ENCODE peak calls at places on chromosomes 4 and X, in seven cellular contexts. J is activated T-cell treated with anti-CD3 and anti-CD28 coated beads for 1 hour, D is HL-60, B is ureter, U is glutamatergic neuron, N is fibroblast of lung, H is NCI-H446. K is an unnamed sample.
A peak's percentile ranks its signal among the peaks of the same experiment; 100 is the strongest.

GRCh38 chr4:86892639-86892965 is 380 bp upstream of the C4orf36 start:
- DNase-seq in J (no peak), D (no peak), U (no peak), N (no peak), H (no peak), B (no peak), K (no peak)

GRCh38 chr4:105192910-105193309 is 46.2 kb downstream of the TET2 start:
- DNase-seq in N (no peak), U (no peak), H (no peak), D (no peak), J (no peak), B (no peak), K (no peak)

GRCh38 chr4:54440394-54441223 is 211.5 kb downstream of the PDGFRA start:
- DNase-seq in N (peak; percentile 20), J (no peak), U (no peak), H (no peak), D (peak; percentile 50), B (no peak), K (peak; percentile 53)

GRCh38 chr4:143558823-143559756 is 45.6 kb downstream of the SMARCA5 start:
- DNase-seq in U (peak; percentile 70), N (peak; percentile 67), J (peak; percentile 61), D (peak; percentile 41), H (peak; percentile 39), B (peak; percentile 73), K (peak; percentile 3)

GRCh38 chr4:95499176-95499760 is 49.5 kb downstream of the UNC5C start:
- DNase-seq in J (no peak), D (no peak), U (no peak), H (no peak), N (no peak), B (no peak), K (no peak)

GRCh38 chr4:53015681-53016080 is 153.6 kb downstream of the RASL11B start:
- DNase-seq in H (peak; percentile 25), U (peak; percentile 60), N (peak; percentile 55), J (no peak), B (no peak), D (no peak), K (peak; percentile 51)

GRCh38 chrX:104750146-104750699 is 184.2 kb downstream of the IL1RAPL2 start:
- DNase-seq in B (no peak), D (no peak), U (no peak), J (no peak), N (peak; percentile 85), H (peak; percentile 77), K (no peak)

GRCh38 chrX:132271330-132271729 is 52.1 kb upstream of the RAP2C start:
- DNase-seq in B (no peak), U (no peak), H (no peak), N (no peak), D (no peak), J (no peak), K (no peak)

GRCh38 chr4:109873791-109874514 is 26.0 kb downstream of the LRIT3 start:
- DNase-seq in J (no peak), H (no peak), D (no peak), B (no peak), U (no peak), N (peak; percentile 18), K (no peak)

GRCh38 chrX:72296991-72297390 is 8.7 kb downstream of the CITED1 start:
- DNase-seq in J (no peak), H (no peak), B (no peak), D (no peak), U (no peak), N (no peak), K (no peak)

GRCh38 chrX:81280148-81280547 is 78.2 kb downstream of the SH3BGRL start:
- DNase-seq in N (no peak), U (no peak), H (no peak), B (no peak), D (no peak), J (no peak), K (no peak)

GRCh38 chr4:81891005-81891795 is 419.5 kb upstream of the RASGEF1B start:
- DNase-seq in D (no peak), N (no peak), B (no peak), H (no peak), U (no peak), J (no peak), K (no peak)

GRCh38 chr4:84499065-84499982 is at the start of gene NKX6-1:
- DNase-seq in N (peak; percentile 85), H (peak; percentile 64), U (peak; percentile 92), D (no peak), J (no peak), B (no peak), K (peak; percentile 96)

K was measured in KBM-7.